ENCODE peak calls at places on chromosome 1, in seven cellular contexts. S is B cell, F is GM06990, X is ovary, D is AG09309, I is tibial artery, C is spleen. A is an unnamed sample.

GRCh38 chr1:189500777-189501176 is 976.9 kb downstream of the BRINP3 start:
- DNase-seq in C (no peak), X (no peak), D (no peak), I (no peak), F (no peak), S (no peak), A (no peak)

GRCh38 chr1:25122747-25123146 is 109.6 kb downstream of the SYF2 start:
- DNase-seq in D (no peak), S (no peak), C (no peak), I (no peak), F (no peak), X (no peak), A (no peak)

GRCh38 chr1:93699676-93700168 is 18.1 kb upstream of the BCAR3 start:
- DNase-seq in I (no peak), D (no peak), F (no peak), S (no peak), X (no peak), C (no peak), A (no peak)

GRCh38 chr1:24905979-24906720 is 23.9 kb downstream of the RUNX3 start:
- DNase-seq in D (no peak), I (peak; percentile 15), X (no peak), S (no peak), F (no peak), C (peak; percentile 64), A (peak; percentile 23)

GRCh38 chr1:159214149-159214760 is 9.6 kb downstream of the ACKR1 start:
- DNase-seq in F (no peak), S (peak; percentile 65), I (no peak), X (no peak), D (no peak), C (peak; percentile 68), A (peak; percentile 57)

GRCh38 chr1:43766086-43766784 is 58.9 kb downstream of the ST3GAL3 start:
- DNase-seq in F (no peak), S (no peak), I (no peak), X (no peak), D (no peak), C (no peak), A (no peak)

GRCh38 chr1:199290186-199290585 is 651.3 kb downstream of the PTPRC start:
- DNase-seq in S (no peak), F (no peak), I (no peak), X (no peak), D (no peak), C (no peak), A (no peak)

GRCh38 chr1:94092210-94092613 is 28.7 kb downstream of the ABCA4 start:
- DNase-seq in D (no peak), I (peak; percentile 37), C (no peak), X (no peak), S (no peak), F (no peak), A (no peak)

GRCh38 chr1:235999259-235999925 is 65.5 kb downstream of the NID1 start:
- DNase-seq in D (no peak), I (no peak), F (peak; percentile 86), C (no peak), X (no peak), S (no peak), A (peak; percentile 65)

GRCh38 chr1:80427886-80428285 is 1372.8 kb upstream of the ADGRL2 start:
- DNase-seq in C (no peak), D (no peak), X (no peak), F (no peak), I (no peak), S (no peak), A (no peak)

GRCh38 chr1:209584186-209584776 is 767 bp downstream of the CAMK1G start:
- DNase-seq in F (no peak), C (no peak), D (no peak), I (no peak), S (no peak), X (peak; percentile 19), A (no peak)

DNA sequence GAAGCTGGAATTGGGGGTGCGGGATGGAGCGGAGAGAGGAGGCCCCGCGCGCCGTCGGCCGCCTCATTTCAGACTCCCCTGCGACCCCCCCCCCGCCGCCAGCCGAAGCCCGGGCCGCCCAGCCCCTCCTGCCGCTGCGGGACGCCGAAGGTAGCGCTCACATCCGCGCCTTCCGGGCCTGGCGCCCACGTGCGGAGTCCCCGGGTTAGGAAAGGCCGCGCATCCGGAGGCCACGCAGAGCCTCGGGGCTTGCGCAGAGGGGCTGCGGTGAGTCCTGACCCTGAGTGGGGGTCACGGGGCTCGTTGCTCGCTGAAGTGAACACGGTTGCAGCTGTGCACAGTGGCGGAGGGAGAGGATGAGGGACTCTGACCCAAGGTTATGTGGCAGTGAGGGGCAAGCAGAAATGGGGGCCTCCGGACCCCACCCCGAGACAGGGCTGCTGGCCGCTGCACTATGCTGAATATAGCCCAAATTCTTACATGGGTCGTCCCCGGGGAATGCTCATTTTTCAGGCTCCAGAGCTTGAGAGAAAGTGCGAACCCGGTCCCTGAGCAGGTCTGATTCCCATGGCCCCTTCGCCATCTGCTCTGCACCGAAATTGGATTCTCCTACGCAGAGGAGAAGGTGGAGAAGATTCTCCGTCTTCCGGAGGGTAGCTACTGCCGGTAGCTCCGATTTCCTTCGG is 691 bp upstream of the ZNF496 start:
- DNase-seq in S (peak; percentile 59), D (no peak), F (peak; percentile 75), X (peak; percentile 59), I (peak; percentile 31), C (peak; percentile 91), A (peak; percentile 84)
- TF ChIP-seq CTCF in S (no peak), D (no peak), F (peak; percentile 18), X (no peak), I (no peak), C (no peak), A (no peak)

GRCh38 chr1:152182942-152183341 is 23.9 kb upstream of the RPTN start:
- DNase-seq in C (no peak), F (no peak), S (no peak), D (peak; percentile 79), I (peak; percentile 51), X (no peak), A (no peak)

GRCh38 chr1:152186556-152187285 is 27.7 kb upstream of the RPTN start:
- DNase-seq in I (no peak), S (no peak), X (no peak), D (no peak), F (no peak), C (no peak), A (no peak)

GRCh38 chr1:152179566-152179965 is 20.5 kb upstream of the RPTN start:
- DNase-seq in I (no peak), D (no peak), X (no peak), S (no peak), C (no peak), F (no peak), A (no peak)

GRCh38 chr1:152185544-152186391 is 26.7 kb upstream of the RPTN start:
- DNase-seq in D (peak; percentile 42), X (no peak), F (peak; percentile 10), I (no peak), S (peak; percentile 48), C (no peak), A (peak; percentile 38)

DNA sequence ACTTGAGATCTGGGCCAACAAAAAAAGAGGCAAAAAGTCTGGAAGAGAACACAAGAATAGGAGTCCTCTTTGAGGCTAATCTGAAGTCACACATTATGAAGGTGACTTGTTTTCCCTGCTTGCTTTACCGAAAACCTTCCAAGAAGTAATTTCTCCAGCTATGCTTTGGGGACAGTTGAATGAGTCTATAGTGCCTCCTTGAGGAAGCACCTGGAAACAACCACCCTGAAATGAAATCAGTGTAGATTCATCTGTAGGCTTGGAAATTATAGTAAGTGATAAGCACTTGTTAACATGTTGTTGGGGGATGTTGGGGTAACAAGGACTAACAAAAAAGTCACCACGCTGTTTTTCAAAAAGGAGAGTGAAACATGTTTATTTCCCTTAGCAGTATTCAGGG is 23.4 kb upstream of the RPTN start:
- DNase-seq in I (no peak), X (no peak), C (no peak), D (no peak), S (no peak), F (no peak), A (no peak)
- TF ChIP-seq CTCF in I (peak; percentile 23), X (no peak), C (peak; percentile 61), D (peak; percentile 56), S (no peak), F (peak; percentile 64), A (peak; percentile 53)

GRCh38 chr1:109112056-109112651 is 1.8 kb upstream of the ELAPOR1 start:
- DNase-seq in X (no peak), I (no peak), S (peak; percentile 49), D (no peak), F (no peak), C (no peak), A (no peak)
- TF ChIP-seq CTCF in X (no peak), I (no peak), S (no peak), D (peak; percentile 33), F (peak; percentile 43), C (no peak), A (peak; percentile 40)

GRCh38 chr1:61259379-61260148 is 177.2 kb downstream of the NFIA start:
- DNase-seq in C (no peak), S (no peak), I (no peak), X (no peak), D (no peak), F (no peak), A (no peak)
- TF ChIP-seq CTCF in C (no peak), S (no peak), I (no peak), X (no peak), D (no peak), F (no peak), A (no peak)

GRCh38 chr1:70616946-70617345 is 205.9 kb downstream of the CTH start:
- DNase-seq in S (no peak), F (no peak), D (no peak), X (no peak), I (no peak), C (no peak), A (no peak)

GRCh38 chr1:70617728-70618127 is 206.7 kb downstream of the CTH start:
- DNase-seq in F (no peak), S (no peak), D (no peak), I (no peak), C (no peak), X (no peak), A (no peak)
- TF ChIP-seq CTCF in F (no peak), S (no peak), D (no peak), I (no peak), C (no peak), X (no peak), A (no peak)

DNA sequence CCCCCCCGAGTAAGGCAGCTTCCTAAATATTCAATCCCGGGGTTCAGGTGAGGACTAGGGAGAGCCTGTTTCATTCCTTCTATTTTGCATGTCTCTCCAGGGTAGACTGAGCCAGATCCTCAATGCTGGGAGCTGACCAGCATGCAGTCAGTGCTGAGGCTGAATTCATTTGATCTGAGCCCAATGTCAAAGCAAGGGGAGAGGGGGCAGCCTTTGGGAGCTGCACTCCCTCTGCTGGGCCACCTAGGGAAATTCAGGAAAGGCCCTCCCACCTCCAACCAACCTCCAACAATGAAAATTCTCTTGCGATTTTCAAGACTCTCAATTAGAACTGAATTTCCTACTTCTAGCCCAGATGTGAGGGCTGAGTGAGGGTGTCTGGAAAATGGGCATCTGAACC is 371.2 kb downstream of the NPHP4 start:
- DNase-seq in S (no peak), F (no peak), C (no peak), X (peak; percentile 14), D (no peak), I (no peak), A (no peak)
- TF ChIP-seq CTCF in S (no peak), F (peak; percentile 30), C (no peak), X (peak; percentile 23), D (no peak), I (no peak), A (no peak)

DNA sequence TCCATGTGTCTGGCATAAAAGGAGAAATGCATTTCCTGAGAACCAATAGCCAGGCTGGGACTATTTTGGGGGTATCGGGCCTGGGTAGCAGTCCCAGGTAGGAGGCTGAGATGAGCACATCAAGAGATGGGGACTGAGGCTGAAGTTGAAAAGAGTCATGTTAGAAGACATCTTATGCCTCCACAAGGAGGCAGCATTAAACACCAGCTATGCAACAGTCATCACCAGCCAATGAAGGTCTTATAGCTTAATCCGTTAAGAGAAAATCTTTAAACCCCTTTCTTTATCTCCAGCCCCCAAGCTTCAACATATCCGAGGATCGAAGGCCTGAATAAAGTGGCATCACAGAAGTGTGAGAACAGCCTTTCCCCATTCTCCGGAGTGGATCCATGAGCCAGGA is 640.7 kb upstream of the PTBP2 start:
- DNase-seq in F (no peak), D (no peak), S (no peak), I (no peak), X (no peak), C (no peak), A (no peak)
- TF ChIP-seq CTCF in F (no peak), D (no peak), S (no peak), I (no peak), X (no peak), C (no peak), A (no peak)